ENCODE peak calls at places on chromosome 3, in ten cellular contexts. O is endothelial cell, A is cardiac muscle cell, F is heart right ventricle, U is neural crest cell, T is glutamatergic neuron, E is left ventricle myocardium inferior, V is AG09319, B is GM12865, M is dorsolateral prefrontal cortex. Y is an unnamed sample.

GRCh38 chr3:13042127-13042931 is 30.9 kb downstream of the IQSEC1 start:
- DNase-seq in V (no peak), O (no peak), A (no peak), T (no peak), U (peak), M (no peak), F (no peak), E (no peak), B (no peak), Y (no peak)

GRCh38 chr3:120506828-120507774 is 56.3 kb upstream of the FSTL1 start:
- DNase-seq in B (peak), A (peak), U (no peak), O (peak), T (peak), E (no peak), F (no peak), V (peak), M (no peak), Y (peak)

GRCh38 chr3:34408088-34408487 is 609.7 kb downstream of the PDCD6IP start:
- DNase-seq in B (no peak), E (no peak), F (no peak), M (no peak), V (no peak), T (no peak), A (no peak), U (no peak), O (no peak), Y (no peak)

GRCh38 chr3:183725387-183725786 is 27.8 kb downstream of the YEATS2 start:
- DNase-seq in F (no peak), V (no peak), M (no peak), T (no peak), U (no peak), B (no peak), A (no peak), E (no peak), O (no peak), Y (no peak)

GRCh38 chr3:45869638-45870037 is 16.7 kb upstream of the CCR9 start:
- DNase-seq in M (no peak), F (no peak), T (no peak), O (no peak), U (no peak), A (no peak), B (no peak), V (no peak), E (no peak), Y (no peak)

GRCh38 chr3:73787620-73788019 is 162.9 kb upstream of the PDZRN3 start:
- DNase-seq in T (no peak), U (no peak), E (no peak), O (no peak), M (no peak), F (no peak), B (no peak), A (no peak), V (no peak), Y (no peak)

GRCh38 chr3:40120816-40121215 is 188.7 kb upstream of the EIF1B start:
- DNase-seq in M (no peak), E (no peak), A (peak), O (no peak), U (no peak), V (peak), F (no peak), T (no peak), B (no peak), Y (no peak)

GRCh38 chr3:33099109-33099645 is 2.2 kb upstream of the GLB1 start:
- DNase-seq in O (no peak), F (no peak), A (no peak), E (no peak), M (no peak), B (no peak), U (no peak), V (no peak), T (no peak), Y (no peak)

GRCh38 chr3:172836390-172836997 is 86.0 kb downstream of the ECT2 start:
- DNase-seq in M (no peak), U (peak), T (peak), F (no peak), V (peak), B (peak), E (no peak), A (peak), O (peak), Y (peak)

GRCh38 chr3:42188365-42188764 is 77.6 kb downstream of the CCK start:
- DNase-seq in A (peak), V (no peak), T (no peak), E (no peak), B (no peak), O (no peak), U (no peak), M (no peak), F (no peak), Y (no peak)
- TF ChIP-seq CTCF in A (no peak), V (no peak), T (no peak), E (no peak), B (no peak), O (no peak), U (no peak), M (no peak), F (no peak), Y (no peak)

DNA sequence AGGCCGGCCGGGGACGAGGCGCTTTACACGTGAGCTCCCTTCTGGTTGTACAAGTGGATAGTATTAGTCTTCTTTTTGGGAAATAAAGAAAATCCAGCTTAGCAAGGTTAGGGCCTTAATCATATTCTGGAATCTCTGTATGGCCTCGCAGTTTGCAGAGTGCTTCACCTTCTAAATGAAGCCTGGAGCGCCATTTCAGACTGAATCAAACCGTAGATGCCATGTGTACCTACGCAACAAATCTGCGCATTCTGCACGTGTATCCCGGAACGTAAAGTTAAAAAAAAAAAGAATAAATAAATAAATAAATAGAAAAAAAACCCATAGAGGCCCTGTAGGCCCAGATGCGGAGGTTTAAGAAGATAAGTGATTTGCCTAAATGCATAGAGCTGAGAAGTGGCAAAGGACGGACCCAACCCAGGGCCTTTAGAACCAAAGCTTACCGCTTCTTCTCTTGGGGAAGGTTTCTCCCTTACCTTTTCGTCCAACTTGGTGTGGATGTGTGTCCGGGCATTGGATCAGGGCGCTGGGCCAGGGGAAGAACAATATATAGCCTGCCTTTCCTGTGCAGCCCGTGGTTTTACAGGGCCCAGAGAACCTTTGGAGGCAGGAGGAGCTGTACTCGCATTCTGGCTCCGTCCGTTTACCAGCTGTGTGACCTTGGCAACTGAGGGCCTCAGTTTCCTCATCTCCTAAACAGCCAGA is 516 bp upstream of the P3H2 start:
- DNase-seq in E (no peak), U (no peak), M (no peak), B (no peak), A (no peak), F (no peak), O (no peak), V (no peak), T (no peak), Y (no peak)
- TF ChIP-seq CTCF in E (no peak), U (no peak), M (no peak), B (no peak), A (no peak), F (no peak), O (no peak), V (no peak), T (no peak), Y (peak)

GRCh38 chr3:188153949-188154757 is at the start of gene LPP:
- DNase-seq in A (peak), V (peak), O (peak), M (peak), E (peak), B (peak), F (peak), T (peak), U (peak), Y (peak)
- TF ChIP-seq CTCF in A (peak), V (no peak), O (no peak), M (no peak), E (peak), B (no peak), F (no peak), T (no peak), U (peak), Y (no peak)

GRCh38 chr3:62659660-62660059 is 215.6 kb downstream of the CADPS start:
- DNase-seq in U (no peak), E (no peak), V (no peak), F (no peak), O (no peak), M (no peak), T (no peak), B (no peak), A (no peak), Y (no peak)
- TF ChIP-seq CTCF in U (no peak), E (no peak), V (no peak), F (no peak), O (no peak), M (no peak), T (no peak), B (no peak), A (peak), Y (no peak)

GRCh38 chr3:71310595-71311319 is 272.8 kb downstream of the FOXP1 start:
- DNase-seq in V (peak), F (peak), E (peak), B (no peak), A (peak), T (no peak), O (no peak), M (no peak), U (no peak), Y (no peak)
- TF ChIP-seq CTCF in V (peak), F (no peak), E (peak), B (no peak), A (peak), T (no peak), O (no peak), M (no peak), U (no peak), Y (no peak)

GRCh38 chr3:100089802-100090668 is 24.3 kb downstream of the FILIP1L start:
- DNase-seq in F (no peak), O (peak), U (peak), E (no peak), A (peak), B (peak), M (no peak), T (peak), V (no peak), Y (peak)
- TF ChIP-seq CTCF in F (peak), O (peak), U (peak), E (peak), A (peak), B (peak), M (no peak), T (peak), V (peak), Y (peak)

DNA sequence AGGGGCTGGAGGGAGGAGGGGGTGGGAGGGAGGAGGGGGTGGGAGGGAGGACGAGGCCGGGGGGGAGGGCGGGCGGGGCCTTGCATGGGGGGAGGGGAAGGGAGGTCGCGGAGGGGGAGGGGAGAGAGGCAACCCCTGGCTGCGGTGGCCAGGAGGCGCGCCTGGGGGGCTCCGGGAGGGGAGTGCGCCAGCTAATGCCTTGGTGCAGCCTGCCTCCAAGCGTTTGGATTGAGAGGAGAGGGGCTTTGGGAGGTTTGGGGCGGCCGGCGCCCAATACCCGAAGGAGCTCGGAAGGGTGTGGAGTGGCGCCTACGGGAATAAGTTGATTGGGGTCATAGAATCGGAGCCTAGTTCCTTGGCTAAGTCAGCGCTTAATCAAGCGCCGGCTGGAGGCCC is 544 bp downstream of the TFG start:
- DNase-seq in F (peak), V (no peak), U (peak), B (peak), O (peak), T (peak), M (no peak), E (no peak), A (peak), Y (peak)
- TF ChIP-seq CTCF in F (no peak), V (no peak), U (no peak), B (no peak), O (no peak), T (no peak), M (no peak), E (no peak), A (no peak), Y (no peak)

DNA sequence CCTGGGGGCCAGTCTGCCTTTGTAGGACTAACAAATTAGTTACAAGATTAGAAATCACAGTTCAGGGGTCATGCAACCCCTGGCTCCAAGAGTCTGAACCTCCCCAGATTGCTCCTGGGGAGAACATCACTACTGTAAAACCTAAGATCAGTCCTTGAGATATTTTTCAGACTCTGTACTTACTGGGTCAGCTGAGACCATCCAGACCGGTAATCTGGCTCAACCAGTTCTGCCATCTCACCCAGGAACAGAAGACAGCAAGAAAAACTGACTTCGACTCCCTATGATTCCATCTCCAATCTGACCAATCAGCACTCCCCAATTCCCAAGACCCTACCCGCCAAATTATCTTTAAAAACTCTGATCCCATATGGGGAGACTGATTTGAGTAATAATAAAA is 47.5 kb downstream of the NMD3 start:
- DNase-seq in B (no peak), O (no peak), T (no peak), V (no peak), E (no peak), M (no peak), F (no peak), U (no peak), A (no peak), Y (no peak)
- TF ChIP-seq CTCF in B (no peak), O (no peak), T (no peak), V (no peak), E (no peak), M (no peak), F (no peak), U (no peak), A (no peak), Y (no peak)

GRCh38 chr3:100606894-100607512 is 2.4 kb upstream of the ADGRG7 start:
- DNase-seq in F (no peak), A (no peak), O (no peak), U (no peak), V (no peak), T (no peak), M (no peak), B (peak), E (no peak), Y (no peak)
- TF ChIP-seq CTCF in F (no peak), A (no peak), O (no peak), U (no peak), V (no peak), T (no peak), M (no peak), B (no peak), E (no peak), Y (no peak)

DNA sequence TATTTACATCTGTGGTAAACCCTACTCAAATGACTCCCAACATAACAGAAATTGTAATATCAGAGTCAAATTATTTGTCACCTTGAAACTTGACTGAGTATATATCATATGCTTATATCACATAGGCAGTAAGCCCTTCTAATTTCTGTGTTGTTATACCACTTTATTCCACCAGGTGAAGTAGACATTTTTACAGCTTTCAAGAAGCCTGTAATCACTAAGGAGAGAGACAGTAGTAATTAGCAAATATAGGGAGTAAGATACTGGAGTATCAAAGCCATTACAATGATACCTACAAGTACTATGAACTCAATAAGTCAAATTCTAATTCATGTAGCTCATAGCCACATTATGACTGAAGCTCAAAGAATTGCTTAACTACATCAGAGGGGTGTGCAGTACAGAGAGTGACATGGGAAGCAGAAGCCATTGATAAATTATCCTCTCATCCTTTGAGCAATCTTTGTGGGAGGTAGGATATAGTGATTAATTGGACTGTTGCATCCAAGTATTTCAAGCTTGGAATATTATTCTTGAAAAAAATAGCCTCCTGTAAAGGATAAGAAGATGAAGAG is 1005.8 kb downstream of the ZPLD1 start:
- DNase-seq in E (no peak), T (no peak), V (no peak), B (peak), M (no peak), O (no peak), A (no peak), F (no peak), U (no peak), Y (peak)
- TF ChIP-seq CTCF in E (no peak), T (peak), V (no peak), B (peak), M (peak), O (peak), A (no peak), F (peak), U (peak), Y (no peak)

Y was measured in GM13976.